ENCODE peak calls at places on chromosomes 12 and 14, in nine cellular contexts. One of them, this sample, is unnamed.

GRCh38 chr14:52253503-52253902 is 14.0 kb upstream of the PTGDR start:
- DNase-seq in NCI-H2081: no peak
- DNase-seq in HFFc6: no peak
- DNase-seq in transverse colon: no peak
- DNase-seq in NCI-H2029: no peak
- DNase-seq in EL: no peak
- DNase-seq in activated T-helper 9 cell treated with anti-CD3 and anti-CD28 coated beads, Interleukin-2, amount 50 U/mL, for 16 hours: no peak
- DNase-seq in Calu3: no peak
- DNase-seq in NCI-H510A treated with DMSO at 0.1 percent for 48 hours: no peak
- DNase-seq in this sample: no peak

GRCh38 chr12:8953773-8954402 is 4.4 kb upstream of the M6PR start:
- DNase-seq in activated T-helper 9 cell treated with anti-CD3 and anti-CD28 coated beads, Interleukin-2, amount 50 U/mL, for 16 hours: peak; percentile 52
- DNase-seq in transverse colon: peak; percentile 25
- DNase-seq in NCI-H2029: no peak
- DNase-seq in NCI-H2081: no peak
- DNase-seq in NCI-H510A treated with DMSO at 0.1 percent for 48 hours: no peak
- DNase-seq in HFFc6: no peak
- DNase-seq in EL: no peak
- DNase-seq in Calu3: no peak
- DNase-seq in this sample: no peak

GRCh38 chr12:102811125-102811737 is 105.8 kb downstream of the PAH start:
- DNase-seq in Calu3: peak; percentile 73
- DNase-seq in activated T-helper 9 cell treated with anti-CD3 and anti-CD28 coated beads, Interleukin-2, amount 50 U/mL, for 16 hours: no peak
- DNase-seq in NCI-H510A treated with DMSO at 0.1 percent for 48 hours: peak; percentile 22
- DNase-seq in NCI-H2081: peak; percentile 66
- DNase-seq in EL: peak; percentile 13
- DNase-seq in NCI-H2029: no peak
- DNase-seq in transverse colon: no peak
- DNase-seq in HFFc6: no peak
- DNase-seq in this sample: peak; percentile 14

GRCh38 chr12:118357327-118358007 is 15.2 kb downstream of the TAOK3 start:
- DNase-seq in NCI-H2029: no peak
- DNase-seq in transverse colon: peak; percentile 52
- DNase-seq in Calu3: peak; percentile 58
- DNase-seq in NCI-H2081: no peak
- DNase-seq in activated T-helper 9 cell treated with anti-CD3 and anti-CD28 coated beads, Interleukin-2, amount 50 U/mL, for 16 hours: peak; percentile 5
- DNase-seq in NCI-H510A treated with DMSO at 0.1 percent for 48 hours: peak; percentile 32
- DNase-seq in HFFc6: peak; percentile 54
- DNase-seq in EL: peak; percentile 67
- DNase-seq in this sample: peak; percentile 65

GRCh38 chr12:97300921-97301320 is 161.7 kb upstream of the RMST start:
- DNase-seq in transverse colon: no peak
- DNase-seq in NCI-H2029: no peak
- DNase-seq in activated T-helper 9 cell treated with anti-CD3 and anti-CD28 coated beads, Interleukin-2, amount 50 U/mL, for 16 hours: no peak
- DNase-seq in EL: no peak
- DNase-seq in Calu3: no peak
- DNase-seq in NCI-H2081: no peak
- DNase-seq in NCI-H510A treated with DMSO at 0.1 percent for 48 hours: no peak
- DNase-seq in HFFc6: no peak
- DNase-seq in this sample: no peak

GRCh38 chr14:103019827-103020226 is 37.5 kb downstream of the CDC42BPB start:
- DNase-seq in Calu3: no peak
- DNase-seq in NCI-H2029: no peak
- DNase-seq in EL: no peak
- DNase-seq in activated T-helper 9 cell treated with anti-CD3 and anti-CD28 coated beads, Interleukin-2, amount 50 U/mL, for 16 hours: no peak
- DNase-seq in HFFc6: no peak
- DNase-seq in NCI-H2081: no peak
- DNase-seq in NCI-H510A treated with DMSO at 0.1 percent for 48 hours: no peak
- DNase-seq in transverse colon: no peak
- DNase-seq in this sample: no peak

GRCh38 chr14:58501214-58501816 is 73.8 kb downstream of the KIAA0586 start:
- DNase-seq in activated T-helper 9 cell treated with anti-CD3 and anti-CD28 coated beads, Interleukin-2, amount 50 U/mL, for 16 hours: no peak
- DNase-seq in NCI-H2029: peak; percentile 69
- DNase-seq in Calu3: peak; percentile 16
- DNase-seq in HFFc6: peak; percentile 63
- DNase-seq in EL: peak; percentile 62
- DNase-seq in transverse colon: no peak
- DNase-seq in NCI-H2081: peak; percentile 68
- DNase-seq in NCI-H510A treated with DMSO at 0.1 percent for 48 hours: peak; percentile 79
- DNase-seq in this sample: no peak

GRCh38 chr12:31897791-31898503 is 61.3 kb upstream of the RESF1 start:
- DNase-seq in activated T-helper 9 cell treated with anti-CD3 and anti-CD28 coated beads, Interleukin-2, amount 50 U/mL, for 16 hours: no peak
- DNase-seq in Calu3: peak; percentile 70
- DNase-seq in HFFc6: no peak
- DNase-seq in NCI-H2081: peak; percentile 45
- DNase-seq in EL: peak; percentile 9
- DNase-seq in NCI-H510A treated with DMSO at 0.1 percent for 48 hours: peak; percentile 21
- DNase-seq in NCI-H2029: peak; percentile 83
- DNase-seq in transverse colon: peak; percentile 22
- DNase-seq in this sample: peak; percentile 57

GRCh38 chr12:124778411-124778810 is 85.3 kb downstream of the SCARB1 start:
- DNase-seq in EL: no peak
- DNase-seq in NCI-H2029: no peak
- DNase-seq in Calu3: no peak
- DNase-seq in transverse colon: no peak
- DNase-seq in HFFc6: no peak
- DNase-seq in NCI-H2081: no peak
- DNase-seq in activated T-helper 9 cell treated with anti-CD3 and anti-CD28 coated beads, Interleukin-2, amount 50 U/mL, for 16 hours: no peak
- DNase-seq in NCI-H510A treated with DMSO at 0.1 percent for 48 hours: no peak
- DNase-seq in this sample: no peak

GRCh38 chr12:24172773-24173447 is 223.4 kb upstream of the SOX5 start:
- DNase-seq in activated T-helper 9 cell treated with anti-CD3 and anti-CD28 coated beads, Interleukin-2, amount 50 U/mL, for 16 hours: no peak
- DNase-seq in HFFc6: no peak
- DNase-seq in NCI-H2081: no peak
- DNase-seq in NCI-H510A treated with DMSO at 0.1 percent for 48 hours: peak; percentile 26
- DNase-seq in transverse colon: no peak
- DNase-seq in Calu3: no peak
- DNase-seq in EL: no peak
- DNase-seq in NCI-H2029: no peak
- DNase-seq in this sample: no peak

GRCh38 chr12:101824831-101825230 is 5.9 kb downstream of the GNPTAB start:
- DNase-seq in activated T-helper 9 cell treated with anti-CD3 and anti-CD28 coated beads, Interleukin-2, amount 50 U/mL, for 16 hours: no peak
- DNase-seq in Calu3: no peak
- DNase-seq in NCI-H2029: no peak
- DNase-seq in NCI-H510A treated with DMSO at 0.1 percent for 48 hours: no peak
- DNase-seq in NCI-H2081: no peak
- DNase-seq in HFFc6: no peak
- DNase-seq in EL: no peak
- DNase-seq in transverse colon: no peak
- DNase-seq in this sample: no peak

GRCh38 chr12:124790650-124791400 is 72.8 kb downstream of the SCARB1 start:
- DNase-seq in Calu3: no peak
- DNase-seq in HFFc6: no peak
- DNase-seq in NCI-H2081: no peak
- DNase-seq in EL: no peak
- DNase-seq in NCI-H2029: no peak
- DNase-seq in NCI-H510A treated with DMSO at 0.1 percent for 48 hours: no peak
- DNase-seq in activated T-helper 9 cell treated with anti-CD3 and anti-CD28 coated beads, Interleukin-2, amount 50 U/mL, for 16 hours: no peak
- DNase-seq in transverse colon: no peak
- DNase-seq in this sample: no peak

GRCh38 chr12:27564612-27565213 is 40.7 kb downstream of the PPFIBP1 start:
- DNase-seq in transverse colon: no peak
- DNase-seq in activated T-helper 9 cell treated with anti-CD3 and anti-CD28 coated beads, Interleukin-2, amount 50 U/mL, for 16 hours: no peak
- DNase-seq in HFFc6: no peak
- DNase-seq in NCI-H510A treated with DMSO at 0.1 percent for 48 hours: no peak
- DNase-seq in Calu3: no peak
- DNase-seq in EL: no peak
- DNase-seq in NCI-H2029: no peak
- DNase-seq in NCI-H2081: no peak
- DNase-seq in this sample: no peak

This sample was measured in body of pancreas.